ENCODE peak calls at places on chromosomes 16 and 17, in five cellular contexts. G, H, J, P and X are unnamed samples.

GRCh38 chr17:33520404-33521032 is 227.4 kb upstream of the ASIC2 start:
- DNase-seq in P (no peak), J (no peak), H (peak; percentile 30), G (peak; percentile 21), X (no peak)

GRCh38 chr16:19777061-19777460 is 59.0 kb downstream of the IQCK start:
- DNase-seq in P (no peak), G (no peak), H (no peak), J (no peak), X (no peak)

GRCh38 chr17:1997587-1998425 is 27.3 kb downstream of the RTN4RL1 start:
- DNase-seq in G (no peak), H (no peak), P (peak; percentile 66), J (no peak), X (peak; percentile 90)

GRCh38 chr16:84617631-84618427 is at the start of gene COTL1:
- DNase-seq in P (peak; percentile 98), G (peak; percentile 97), J (peak; percentile 99), H (peak; percentile 99), X (peak; percentile 95)

GRCh38 chr16:65697516-65697915 is 575.7 kb upstream of the CDH11 start:
- DNase-seq in H (peak; percentile 42), P (no peak), G (no peak), J (no peak), X (no peak)

GRCh38 chr16:83005653-83006160 is 378.9 kb downstream of the CDH13 start:
- DNase-seq in H (peak; percentile 44), P (no peak), G (no peak), J (peak; percentile 15), X (no peak)

GRCh38 chr17:16052486-16052885 is 52.9 kb downstream of the TTC19 start:
- DNase-seq in J (peak; percentile 46), G (no peak), P (no peak), H (peak; percentile 57), X (no peak)

GRCh38 chr16:64656471-64656870 is 465.4 kb downstream of the CDH11 start:
- DNase-seq in H (no peak), J (peak; percentile 69), P (no peak), G (no peak), X (no peak)

GRCh38 chr17:78915872-78916632 is 9.1 kb downstream of the TIMP2 start:
- DNase-seq in H (peak; percentile 82), J (peak; percentile 66), G (peak; percentile 75), P (peak; percentile 83), X (peak; percentile 60)

GRCh38 chr17:48174833-48175232 is 67.3 kb downstream of the SNX11 start:
- DNase-seq in P (no peak), H (no peak), J (no peak), G (no peak), X (no peak)

GRCh38 chr16:85381738-85382592 is 231.2 kb upstream of the GSE1 start:
- DNase-seq in G (no peak), P (peak; percentile 67), H (peak; percentile 61), J (peak; percentile 88), X (no peak)

GRCh38 chr16:27769561-27770222 is 219.7 kb downstream of the KATNIP start:
- DNase-seq in P (no peak), H (peak; percentile 56), J (peak; percentile 98), G (peak; percentile 82), X (no peak)
- TF ChIP-seq CTCF in P (no peak), H (no peak), J (no peak), G (no peak), X (no peak)

GRCh38 chr17:6701719-6702118 is 11.4 kb downstream of the SLC13A5 start:
- DNase-seq in P (peak; percentile 31), J (no peak), G (peak; percentile 35), H (peak; percentile 33), X (no peak)

GRCh38 chr17:6698004-6698403 is 15.2 kb downstream of the SLC13A5 start:
- DNase-seq in H (no peak), G (no peak), P (peak; percentile 38), J (no peak), X (no peak)

GRCh38 chr17:6702567-6703215 is 10.5 kb downstream of the SLC13A5 start:
- DNase-seq in H (no peak), G (no peak), J (no peak), P (peak; percentile 31), X (peak; percentile 26)

GRCh38 chr17:6700948-6701307 is 12.2 kb downstream of the SLC13A5 start:
- DNase-seq in P (peak; percentile 34), J (no peak), G (no peak), H (no peak), X (no peak)

GRCh38 chr17:6699997-6700947 is 12.9 kb downstream of the SLC13A5 start:
- DNase-seq in P (peak; percentile 30), H (no peak), J (no peak), G (no peak), X (peak; percentile 59)
- H3K27ac ChIP-seq in P (no peak overlapping the region), H (no peak overlapping the region), J (no peak overlapping the region), G (no peak overlapping the region), X (peak overlapping the region; percentile 56)

GRCh38 chr16:55272787-55273186 is 51.2 kb upstream of the IRX6 start:
- DNase-seq in G (no peak), H (no peak), J (no peak), P (no peak), X (no peak)

GRCh38 chr16:55273959-55274358 is 50.0 kb upstream of the IRX6 start:
- DNase-seq in H (no peak), G (no peak), P (no peak), J (no peak), X (no peak)

GRCh38 chr16:55274391-55274790 is 49.6 kb upstream of the IRX6 start:
- DNase-seq in H (no peak), G (no peak), J (no peak), P (no peak), X (no peak)

GRCh38 chr16:55273356-55273755 is 50.6 kb upstream of the IRX6 start:
- DNase-seq in P (no peak), H (no peak), J (no peak), G (no peak), X (no peak)

DNA sequence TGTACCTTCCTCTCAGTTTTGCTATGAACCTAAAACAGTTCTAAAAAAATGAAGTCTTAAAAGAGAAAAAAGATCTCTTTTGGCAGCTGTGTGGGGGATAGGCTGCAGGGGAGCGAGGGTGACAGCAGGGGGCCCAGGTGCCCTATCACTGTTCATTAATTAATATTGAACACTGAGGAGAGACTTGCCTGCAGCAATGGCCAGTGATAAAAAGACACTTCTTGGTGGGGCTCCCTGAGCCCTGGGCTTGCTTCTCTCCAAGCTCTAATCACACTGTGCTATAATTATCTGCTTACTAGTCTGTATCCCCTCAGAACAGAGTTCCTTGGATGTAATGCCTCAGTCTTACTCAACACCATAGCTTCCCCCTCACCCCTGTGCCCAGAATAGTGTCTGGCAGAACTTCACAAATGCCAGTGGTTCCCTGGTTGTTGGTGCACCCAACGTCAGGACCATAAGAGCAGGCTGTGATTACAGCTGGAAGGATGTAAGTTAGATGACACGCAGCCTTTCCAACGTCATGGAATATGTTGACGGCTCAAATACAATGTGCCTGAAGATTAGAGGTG is 52.0 kb upstream of the IRX6 start:
- DNase-seq in H (no peak), G (no peak), P (no peak), J (no peak), X (no peak)
- TF ChIP-seq CTCF in H (no peak), G (no peak), P (no peak), J (no peak), X (no peak)

GRCh38 chr17:63798572-63799113 is 24.7 kb downstream of the DDX42 start:
- DNase-seq in H (no peak), P (no peak), J (no peak), G (no peak), X (no peak)

GRCh38 chr17:63809970-63810369 is 17.3 kb upstream of the PSMC5 start:
- DNase-seq in H (no peak), P (no peak), G (no peak), J (no peak), X (no peak)

GRCh38 chr17:63800783-63801182 is 26.4 kb upstream of the PSMC5 start:
- DNase-seq in J (no peak), H (no peak), P (no peak), G (no peak), X (no peak)

DNA sequence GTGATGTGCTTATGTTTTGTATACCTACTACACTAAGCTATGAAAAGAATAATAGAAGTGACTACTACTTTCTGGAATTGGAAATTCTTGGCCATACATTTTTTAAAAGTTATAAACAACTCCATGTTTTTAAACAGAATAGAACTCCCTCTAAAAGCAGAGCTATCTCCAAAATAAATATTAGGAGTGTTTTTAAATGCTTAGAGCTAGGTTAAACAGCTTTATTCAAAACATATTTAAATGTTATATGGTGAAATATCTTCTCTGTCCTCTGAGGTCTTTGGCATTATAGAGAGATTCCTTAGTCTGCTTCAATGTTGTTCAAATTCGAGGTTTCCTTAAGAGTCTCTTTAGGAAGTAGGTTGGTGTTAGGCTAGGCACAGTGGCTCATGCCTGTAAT is 22.9 kb upstream of the PSMC5 start:
- DNase-seq in G (no peak), H (no peak), J (no peak), P (no peak), X (no peak)
- H3K27ac ChIP-seq in G (no peak overlapping the region), H (no peak overlapping the region), J (no peak overlapping the region), P (no peak overlapping the region), X (no peak overlapping the region)